ENCODE peak calls at places on chromosomes 5 and 9, in eight cellular contexts. Q, T, I, A, D, W, C and K are unnamed samples.

GRCh38 chr5:123696948-123697347 is 185.0 kb downstream of the CSNK1G3 start:
- DNase-seq in Q (no peak), T (peak), I (no peak), A (peak), D (peak), W (no peak), C (no peak), K (no peak)

GRCh38 chr5:58363850-58364249 is 96.0 kb downstream of the PLK2 start:
- DNase-seq in Q (no peak), T (no peak), I (no peak), A (no peak), D (no peak), W (no peak), C (no peak), K (no peak)

GRCh38 chr5:173498871-173499470 is 117.5 kb downstream of the BOD1 start:
- DNase-seq in Q (no peak), T (no peak), I (no peak), A (no peak), D (no peak), W (no peak), C (no peak), K (peak)

GRCh38 chr9:13268469-13268868 is 11.0 kb downstream of the MPDZ start:
- DNase-seq in Q (no peak), T (no peak), I (no peak), A (no peak), D (peak), W (no peak), C (no peak), K (no peak)

GRCh38 chr5:112906637-112907036 is 15.4 kb downstream of the REEP5 start:
- DNase-seq in Q (no peak), T (no peak), I (no peak), A (no peak), D (no peak), W (no peak), C (no peak), K (no peak)

GRCh38 chr9:75903785-75904360 is 13.4 kb downstream of the PCSK5 start:
- DNase-seq in Q (no peak), T (no peak), I (no peak), A (no peak), D (no peak), W (peak), C (no peak), K (no peak)

GRCh38 chr9:38685535-38685934 is 34.4 kb downstream of the FAM240B start:
- DNase-seq in Q (no peak), T (no peak), I (no peak), A (no peak), D (no peak), W (no peak), C (no peak), K (no peak)

GRCh38 chr5:9421823-9422354 is 124.0 kb downstream of the SEMA5A start:
- DNase-seq in Q (no peak), T (no peak), I (no peak), A (no peak), D (no peak), W (no peak), C (no peak), K (no peak)

GRCh38 chr9:135498381-135499126 is 1.9 kb upstream of the MRPS2 start:
- DNase-seq in Q (no peak), T (no peak), I (no peak), A (no peak), D (no peak), W (no peak), C (no peak), K (no peak)

GRCh38 chr9:122016789-122017188 is 76.3 kb downstream of the TTLL11 start:
- DNase-seq in Q (no peak), T (no peak), I (no peak), A (no peak), D (peak), W (no peak), C (no peak), K (no peak)

GRCh38 chr9:87197349-87198130 is 250.2 kb upstream of the GAS1 start:
- DNase-seq in Q (no peak), T (no peak), I (no peak), A (no peak), D (no peak), W (no peak), C (no peak), K (no peak)

GRCh38 chr5:175840050-175840841 is 31.1 kb upstream of the CPLX2 start:
- DNase-seq in Q (no peak), T (no peak), I (no peak), A (peak), D (peak), W (no peak), C (no peak), K (no peak)

GRCh38 chr5:143228597-143229293 is 174.7 kb downstream of the NR3C1 start:
- DNase-seq in Q (no peak), T (peak), I (no peak), A (no peak), D (no peak), W (peak), C (no peak), K (no peak)

GRCh38 chr9:136052991-136053756 is 41.9 kb downstream of the NACC2 start:
- DNase-seq in Q (peak), T (peak), I (no peak), A (no peak), D (no peak), W (no peak), C (no peak), K (no peak)

GRCh38 chr9:93023521-93023815 is 35.0 kb upstream of the SUSD3 start:
- DNase-seq in Q (no peak), T (no peak), I (no peak), A (no peak), D (no peak), W (no peak), C (no peak), K (no peak)

GRCh38 chr5:84249918-84250635 is 134.6 kb downstream of the EDIL3 start:
- DNase-seq in Q (no peak), T (no peak), I (no peak), A (no peak), D (peak), W (no peak), C (no peak), K (no peak)

GRCh38 chr9:136762221-136762691 is 2.1 kb downstream of the LCN15 start:
- DNase-seq in Q (no peak), T (no peak), I (peak), A (no peak), D (no peak), W (no peak), C (no peak), K (no peak)

GRCh38 chr9:4066120-4066519 is 233.7 kb downstream of the GLIS3 start:
- DNase-seq in Q (no peak), T (no peak), I (no peak), A (no peak), D (no peak), W (no peak), C (no peak), K (no peak)

GRCh38 chr5:120419110-120419509 is 45.0 kb upstream of the PRR16 start:
- DNase-seq in Q (no peak), T (no peak), I (no peak), A (no peak), D (no peak), W (no peak), C (no peak), K (no peak)

GRCh38 chr5:136164226-136164625 is 28.7 kb downstream of the SMIM32 start:
- DNase-seq in Q (no peak), T (no peak), I (no peak), A (no peak), D (no peak), W (no peak), C (no peak), K (no peak)

GRCh38 chr5:119063579-119064379 is 7.1 kb upstream of the DMXL1 start:
- DNase-seq in Q (no peak), T (no peak), I (no peak), A (no peak), D (peak), W (peak), C (no peak), K (peak)

GRCh38 chr5:71757590-71758543 is 38.8 kb downstream of the CARTPT start:
- DNase-seq in Q (peak), T (no peak), I (peak), A (peak), D (peak), W (peak), C (no peak), K (peak)

GRCh38 chr9:103601287-103601686 is 492.8 kb upstream of the SMC2 start:
- DNase-seq in Q (no peak), T (no peak), I (no peak), A (no peak), D (no peak), W (no peak), C (no peak), K (no peak)

GRCh38 chr9:29456940-29457339 is 1883.7 kb upstream of the C9orf72 start:
- DNase-seq in Q (no peak), T (no peak), I (no peak), A (no peak), D (no peak), W (no peak), C (no peak), K (no peak)

GRCh38 chr5:126483156-126483555 is 59.9 kb downstream of the GRAMD2B start:
- DNase-seq in Q (no peak), T (no peak), I (no peak), A (no peak), D (no peak), W (no peak), C (no peak), K (no peak)

GRCh38 chr9:69204869-69205268 is 30.8 kb downstream of the TJP2 start:
- DNase-seq in Q (no peak), T (no peak), I (no peak), A (no peak), D (no peak), W (no peak), C (no peak), K (no peak)

GRCh38 chr5:15254607-15255006 is 245.4 kb upstream of the FBXL7 start:
- DNase-seq in Q (no peak), T (no peak), I (no peak), A (no peak), D (no peak), W (no peak), C (no peak), K (no peak)

GRCh38 chr5:72366324-72366976 is 46.3 kb downstream of the PTCD2 start:
- DNase-seq in Q (peak), T (no peak), I (peak), A (peak), D (peak), W (peak), C (no peak), K (no peak)

GRCh38 chr9:31243386-31243785 is 1141.1 kb upstream of the ACO1 start:
- DNase-seq in Q (no peak), T (no peak), I (no peak), A (no peak), D (no peak), W (no peak), C (no peak), K (peak)